ENCODE peak calls at places on chromosomes 16 and 17, in nine cellular contexts. Y is amniotic stem cell; C is aorta; J is effector CD4-positive, alpha-beta T cell; U is NCI-H1436 treated with DMSO at 0.1 percent for 48 hours; M is mesenteric fat pad; K is tibial nerve; D is nucleus accumbens; B is lung microvascular endothelial cell. O is an unnamed sample.

GRCh38 chr17:71975998-71976649 is 144.7 kb upstream of the SOX9 start:
- DNase-seq in D (peak), C (peak), J (no peak), B (peak), M (peak), U (no peak), Y (peak), K (peak), O (peak)

GRCh38 chr17:18038149-18038850 is 668 bp downstream of the ATPAF2 start:
- DNase-seq in D (no peak), C (no peak), B (no peak), J (no peak), M (no peak), K (no peak), U (no peak), Y (no peak), O (no peak)

GRCh38 chr17:49748223-49748622 is 15.7 kb downstream of the FAM117A start:
- DNase-seq in J (no peak), D (no peak), M (no peak), K (no peak), Y (no peak), B (no peak), C (no peak), U (no peak), O (no peak)

GRCh38 chr17:29124135-29124930 is 55.9 kb downstream of the MYO18A start:
- DNase-seq in J (no peak), C (no peak), B (peak), U (peak), M (no peak), K (peak), Y (peak), D (no peak), O (peak)

GRCh38 chr16:23949630-23950290 is 114.0 kb downstream of the PRKCB start:
- DNase-seq in U (no peak), J (peak), C (no peak), M (no peak), D (no peak), Y (no peak), K (no peak), B (no peak), O (no peak)

GRCh38 chr17:31605761-31606160 is 214.3 kb downstream of the RAB11FIP4 start:
- DNase-seq in C (no peak), Y (no peak), U (no peak), M (no peak), B (no peak), D (no peak), K (no peak), J (no peak), O (no peak)

GRCh38 chr17:42312285-42313130 is 24.2 kb downstream of the STAT5A start:
- DNase-seq in Y (peak), D (peak), C (peak), M (peak), K (peak), U (peak), B (peak), J (peak), O (peak)

GRCh38 chr17:64354396-64354795 is 36.3 kb downstream of the PECAM1 start:
- DNase-seq in D (no peak), C (no peak), J (no peak), B (no peak), K (no peak), U (no peak), Y (no peak), M (peak), O (no peak)

GRCh38 chr17:60086822-60087591 is 8.3 kb upstream of the HEATR6 start:
- DNase-seq in K (no peak), Y (no peak), B (peak), C (no peak), U (no peak), D (no peak), M (no peak), J (no peak), O (no peak)

GRCh38 chr16:56423584-56424403 is 1.6 kb downstream of the AMFR start:
- DNase-seq in Y (no peak), M (no peak), B (peak), J (no peak), C (no peak), D (no peak), U (no peak), K (no peak), O (no peak)

O was measured in Ammon's horn.